ENCODE peak calls at places on chromosomes 6 and 20, in ten cellular contexts. G is brain microvascular endothelial cell; K is A549; C is upper lobe of left lung; T is A673; W is psoas muscle; S is CD8-positive, alpha-beta T cell; U is HFF-Myc; P is BJ; M is DND-41. E is an unnamed sample.

GRCh38 chr6:157514659-157515496 is 133.9 kb downstream of the ZDHHC14 start:
- DNase-seq in G (peak; percentile 62), K (peak; percentile 55), C (no peak), T (no peak), W (peak; percentile 53), S (no peak), U (no peak), P (peak; percentile 26), M (no peak), E (no peak)

GRCh38 chr6:100823041-100823440 is 58.1 kb downstream of the ASCC3 start:
- DNase-seq in G (no peak), K (no peak), C (no peak), T (no peak), W (no peak), S (no peak), U (no peak), P (no peak), M (no peak), E (no peak)

GRCh38 chr20:51631011-51631950 is 88.8 kb upstream of the NFATC2 start:
- DNase-seq in G (peak; percentile 99), K (peak; percentile 93), C (no peak), T (peak; percentile 96), W (peak; percentile 63), S (no peak), U (peak; percentile 97), P (peak; percentile 96), M (no peak), E (peak; percentile 97)

GRCh38 chr6:105593805-105594231 is 190.9 kb upstream of the PREP start:
- DNase-seq in G (no peak), K (no peak), C (no peak), T (no peak), W (no peak), S (no peak), U (no peak), P (no peak), M (no peak), E (no peak)

GRCh38 chr6:140546640-140547039 is 1172.2 kb upstream of the CITED2 start:
- DNase-seq in G (no peak), K (no peak), C (no peak), T (no peak), W (no peak), S (no peak), U (no peak), P (peak; percentile 55), M (no peak), E (no peak)

GRCh38 chr20:43983359-43983758 is 68.7 kb downstream of the TOX2 start:
- DNase-seq in G (no peak), K (no peak), C (no peak), T (peak; percentile 25), W (no peak), S (peak; percentile 35), U (no peak), P (no peak), M (peak; percentile 52), E (no peak)

GRCh38 chr6:29602564-29603361 is 17.8 kb downstream of the OR2H2 start:
- DNase-seq in G (peak; percentile 20), K (peak; percentile 20), C (no peak), T (peak; percentile 58), W (no peak), S (no peak), U (no peak), P (no peak), M (peak; percentile 31), E (peak; percentile 3)

GRCh38 chr20:17969276-17969883 is 562 bp downstream of the MGME1 start:
- DNase-seq in G (no peak), K (peak; percentile 70), C (no peak), T (peak; percentile 68), W (peak; percentile 40), S (peak; percentile 48), U (no peak), P (no peak), M (peak; percentile 65), E (no peak)

GRCh38 chr20:56540415-56540814 is 7.4 kb downstream of the FAM209B start:
- DNase-seq in G (peak; percentile 19), K (no peak), C (no peak), T (no peak), W (no peak), S (no peak), U (no peak), P (no peak), M (no peak), E (no peak)

GRCh38 chr20:44914924-44915323 is 5.1 kb downstream of the PABPC1L start:
- DNase-seq in G (no peak), K (no peak), C (no peak), T (no peak), W (no peak), S (no peak), U (no peak), P (no peak), M (no peak), E (no peak)

GRCh38 chr20:35215066-35215956 is 11.2 kb upstream of the MMP24 start:
- DNase-seq in G (no peak), K (peak; percentile 74), C (no peak), T (no peak), W (no peak), S (no peak), U (no peak), P (no peak), M (no peak), E (no peak)

GRCh38 chr6:104625536-104625935 is 234.2 kb downstream of the HACE1 start:
- DNase-seq in G (peak; percentile 91), K (no peak), C (no peak), T (no peak), W (no peak), S (no peak), U (peak; percentile 74), P (peak; percentile 62), M (no peak), E (no peak)

GRCh38 chr6:52399511-52400315 is 20.4 kb upstream of the EFHC1 start:
- DNase-seq in G (peak; percentile 49), K (no peak), C (no peak), T (peak; percentile 58), W (no peak), S (no peak), U (no peak), P (no peak), M (peak; percentile 42), E (no peak)

GRCh38 chr6:114541794-114542193 is 199.0 kb upstream of the HS3ST5 start:
- DNase-seq in G (no peak), K (no peak), C (peak; percentile 76), T (no peak), W (no peak), S (no peak), U (no peak), P (no peak), M (no peak), E (no peak)

GRCh38 chr20:15528386-15529111 is 1044.7 kb downstream of the KIF16B start:
- DNase-seq in G (peak; percentile 67), K (no peak), C (no peak), T (no peak), W (no peak), S (no peak), U (no peak), P (no peak), M (no peak), E (no peak)

GRCh38 chr20:9794831-9795230 is 44.0 kb downstream of the PAK5 start:
- DNase-seq in G (no peak), K (no peak), C (no peak), T (no peak), W (no peak), S (no peak), U (no peak), P (no peak), M (no peak), E (no peak)

GRCh38 chr6:41638002-41638800 is at the start of gene MDFI:
- DNase-seq in G (no peak), K (no peak), C (peak; percentile 86), T (peak; percentile 82), W (no peak), S (no peak), U (no peak), P (no peak), M (peak; percentile 57), E (no peak)

GRCh38 chr6:128723667-128724066 is 159.3 kb upstream of the LAMA2 start:
- DNase-seq in G (peak; percentile 15), K (no peak), C (no peak), T (no peak), W (no peak), S (no peak), U (no peak), P (no peak), M (no peak), E (peak; percentile 56)

GRCh38 chr20:46073443-46073842 is 16.3 kb downstream of the NCOA5 start:
- DNase-seq in G (no peak), K (no peak), C (no peak), T (no peak), W (no peak), S (no peak), U (no peak), P (no peak), M (no peak), E (no peak)

DNA sequence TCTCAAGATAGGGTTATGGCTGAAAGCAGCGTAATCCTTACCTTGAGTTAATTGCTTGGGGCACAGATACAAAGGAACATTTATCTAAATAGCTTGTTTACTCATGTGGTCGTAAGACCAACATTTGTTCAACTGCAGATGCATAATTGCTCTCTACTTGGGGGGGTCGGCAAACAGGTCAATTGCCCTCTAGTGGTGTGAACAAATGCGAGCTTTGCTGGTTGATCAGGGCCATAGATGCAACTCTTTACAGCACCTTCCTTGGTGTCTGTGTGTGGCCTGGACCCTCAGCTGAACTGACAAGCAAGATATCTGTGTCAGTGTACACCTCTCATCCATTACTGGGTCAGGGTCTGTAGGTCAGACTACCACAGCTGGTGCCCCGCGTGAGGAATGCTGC is 24.1 kb downstream of the HLA-DPA1 start:
- DNase-seq in G (no peak), K (no peak), C (no peak), T (no peak), W (no peak), S (no peak), U (no peak), P (no peak), M (no peak), E (no peak)
- TF ChIP-seq CTCF in G (peak; percentile 28), K (no peak), C (no peak), T (peak; percentile 40), W (no peak), S (no peak), U (peak; percentile 44), P (no peak), M (peak; percentile 27), E (peak; percentile 18)

GRCh38 chr20:49846206-49846807 is 33.7 kb downstream of the SLC9A8 start:
- DNase-seq in G (peak; percentile 60), K (peak; percentile 47), C (no peak), T (peak; percentile 76), W (no peak), S (peak; percentile 47), U (no peak), P (no peak), M (peak; percentile 71), E (no peak)
- TF ChIP-seq CTCF in G (peak; percentile 68), K (peak; percentile 86), C (peak; percentile 66), T (peak; percentile 73), W (peak; percentile 62), S (peak; percentile 81), U (peak; percentile 57), P (peak; percentile 59), M (peak; percentile 74), E (peak; percentile 65)

GRCh38 chr6:96394727-96395126 is 126.9 kb upstream of the UFL1 start:
- DNase-seq in G (no peak), K (no peak), C (no peak), T (no peak), W (no peak), S (no peak), U (no peak), P (no peak), M (no peak), E (no peak)
- TF ChIP-seq CTCF in G (no peak), K (no peak), C (peak; percentile 29), T (peak; percentile 26), W (no peak), S (no peak), U (no peak), P (no peak), M (no peak), E (no peak)

GRCh38 chr6:127120787-127121636 is 2.5 kb downstream of the RSPO3 start:
- DNase-seq in G (peak; percentile 75), K (peak; percentile 41), C (peak; percentile 72), T (peak; percentile 88), W (peak; percentile 79), S (peak; percentile 50), U (peak; percentile 49), P (peak; percentile 10), M (no peak), E (peak; percentile 29)
- TF ChIP-seq CTCF in G (peak; percentile 94), K (peak; percentile 76), C (peak; percentile 76), T (peak; percentile 95), W (peak; percentile 81), S (peak; percentile 25), U (peak; percentile 83), P (peak; percentile 86), M (no peak), E (peak; percentile 94)